ENCODE peak calls at places on chromosomes 7 and 10, in six cellular contexts. S, X, Q, H, K and I are unnamed samples.

GRCh38 chr7:78967046-78967445 is 486.4 kb downstream of the MAGI2 start:
- DNase-seq in S (no peak), X (no peak), Q (no peak), H (no peak), K (no peak), I (no peak)

GRCh38 chr7:142583424-142583823 is 165.8 kb upstream of the PRSS1 start:
- DNase-seq in S (peak; percentile 66), X (no peak), Q (peak; percentile 59), H (no peak), K (peak; percentile 7), I (peak; percentile 79)

GRCh38 chr10:124387078-124387874 is 31.4 kb downstream of the OAT start:
- DNase-seq in S (peak; percentile 9), X (no peak), Q (no peak), H (peak; percentile 52), K (no peak), I (no peak)

GRCh38 chr7:18844735-18845134 is 272.7 kb downstream of the TWIST1 start:
- DNase-seq in S (no peak), X (no peak), Q (no peak), H (no peak), K (no peak), I (peak; percentile 5)

GRCh38 chr10:124539935-124540641 is 78.5 kb downstream of the LHPP start:
- DNase-seq in S (peak; percentile 28), X (peak; percentile 74), Q (no peak), H (no peak), K (peak; percentile 85), I (peak; percentile 65)

GRCh38 chr10:68989317-68989990 is 851 bp downstream of the KIFBP start:
- DNase-seq in S (no peak), X (no peak), Q (no peak), H (no peak), K (no peak), I (no peak)

GRCh38 chr7:108083980-108084379 is 46.2 kb downstream of the LAMB4 start:
- DNase-seq in S (no peak), X (no peak), Q (no peak), H (no peak), K (no peak), I (no peak)

GRCh38 chr10:97336446-97336845 is 1.9 kb upstream of the FRAT2 start:
- DNase-seq in S (no peak), X (no peak), Q (no peak), H (no peak), K (no peak), I (no peak)

GRCh38 chr10:93826355-93826754 is 67.4 kb upstream of the SLC35G1 start:
- DNase-seq in S (no peak), X (peak; percentile 50), Q (no peak), H (no peak), K (peak; percentile 41), I (peak; percentile 12)

GRCh38 chr10:132111871-132112341 is 46.2 kb downstream of the JAKMIP3 start:
- DNase-seq in S (no peak), X (no peak), Q (peak; percentile 12), H (peak; percentile 46), K (no peak), I (no peak)

GRCh38 chr7:77765906-77766800 is 32.1 kb downstream of the TMEM60 start:
- DNase-seq in S (no peak), X (no peak), Q (no peak), H (no peak), K (peak; percentile 2), I (no peak)

GRCh38 chr10:1214882-1215540 is 158.8 kb downstream of the WDR37 start:
- DNase-seq in S (no peak), X (no peak), Q (no peak), H (no peak), K (no peak), I (no peak)

GRCh38 chr7:8232999-8233847 is 28.7 kb downstream of the ICA1 start:
- DNase-seq in S (no peak), X (no peak), Q (no peak), H (no peak), K (no peak), I (peak; percentile 23)

GRCh38 chr7:142345817-142346216 is 88.0 kb upstream of the PRSS58 start:
- DNase-seq in S (no peak), X (peak; percentile 94), Q (no peak), H (no peak), K (no peak), I (no peak)

GRCh38 chr7:133364959-133365680 is 112.2 kb downstream of the EXOC4 start:
- DNase-seq in S (no peak), X (no peak), Q (no peak), H (no peak), K (no peak), I (no peak)

GRCh38 chr10:129755075-129756020 is 208.7 kb downstream of the EBF3 start:
- DNase-seq in S (no peak), X (peak; percentile 2), Q (no peak), H (peak; percentile 34), K (no peak), I (no peak)

GRCh38 chr10:21924511-21924910 is 79.0 kb downstream of the DNAJC1 start:
- DNase-seq in S (no peak), X (no peak), Q (no peak), H (no peak), K (no peak), I (no peak)

GRCh38 chr7:30555525-30555924 is 39.2 kb upstream of the GARS1 start:
- DNase-seq in S (no peak), X (no peak), Q (no peak), H (no peak), K (no peak), I (no peak)

GRCh38 chr10:43689007-43689491 is 40.4 kb upstream of the ZNF32 start:
- DNase-seq in S (no peak), X (no peak), Q (no peak), H (peak; percentile 62), K (no peak), I (no peak)
- H3K4me3 ChIP-seq in S (no peak overlapping the region), X (no peak overlapping the region), Q (peak overlapping the region; percentile 13), H (peak overlapping the region; percentile 52), K (no peak overlapping the region), I (no peak overlapping the region)

DNA sequence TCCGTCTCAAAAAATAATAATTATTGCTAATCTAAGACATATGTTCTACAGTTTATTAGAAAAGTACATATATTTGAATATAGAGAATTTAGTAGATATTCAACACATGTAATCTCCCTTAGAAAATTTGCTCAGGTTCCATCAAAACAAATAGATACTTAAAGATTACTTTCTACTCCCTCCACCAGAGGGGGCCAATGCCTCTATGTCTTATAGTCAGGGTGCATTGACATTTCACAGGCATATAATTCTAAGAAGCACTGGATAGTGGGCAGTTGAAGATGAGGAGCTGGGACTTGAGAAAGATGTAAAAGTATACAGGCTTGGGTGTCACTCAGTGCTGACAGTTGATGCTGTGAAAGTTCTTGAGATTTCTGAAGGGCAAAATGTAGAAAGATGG is 301.6 kb upstream of the HPS1 start:
- DNase-seq in S (no peak), X (no peak), Q (no peak), H (no peak), K (peak; percentile 65), I (peak; percentile 42)
- TF ChIP-seq CTCF in S (peak; percentile 52), X (peak; percentile 46), Q (no peak), H (peak; percentile 6), K (peak; percentile 64), I (peak; percentile 22)

GRCh38 chr7:129439963-129440625 is 5.9 kb downstream of the STRIP2 start:
- DNase-seq in S (no peak), X (no peak), Q (no peak), H (no peak), K (peak; percentile 53), I (no peak)

GRCh38 chr7:129436335-129436923 is 2.2 kb downstream of the STRIP2 start:
- DNase-seq in S (no peak), X (no peak), Q (no peak), H (no peak), K (no peak), I (no peak)

GRCh38 chr7:129437190-129437589 is 3.0 kb downstream of the STRIP2 start:
- DNase-seq in S (no peak), X (no peak), Q (no peak), H (no peak), K (no peak), I (no peak)

GRCh38 chr7:129438281-129438838 is 4.1 kb downstream of the STRIP2 start:
- DNase-seq in S (no peak), X (no peak), Q (no peak), H (no peak), K (no peak), I (no peak)

GRCh38 chr7:129438839-129439640 is 4.8 kb downstream of the STRIP2 start:
- DNase-seq in S (peak; percentile 33), X (no peak), Q (no peak), H (no peak), K (no peak), I (no peak)
- H3K4me3 ChIP-seq in S (no peak overlapping the region), X (no peak overlapping the region), Q (no peak overlapping the region), H (no peak overlapping the region), K (no peak overlapping the region), I (no peak overlapping the region)

GRCh38 chr10:51368943-51369342 is 294.7 kb downstream of the PRKG1 start:
- DNase-seq in S (no peak), X (no peak), Q (no peak), H (no peak), K (no peak), I (peak; percentile 15)
- TF ChIP-seq CTCF in S (no peak), X (peak; percentile 19), Q (no peak), H (no peak), K (peak; percentile 56), I (peak; percentile 25)

DNA sequence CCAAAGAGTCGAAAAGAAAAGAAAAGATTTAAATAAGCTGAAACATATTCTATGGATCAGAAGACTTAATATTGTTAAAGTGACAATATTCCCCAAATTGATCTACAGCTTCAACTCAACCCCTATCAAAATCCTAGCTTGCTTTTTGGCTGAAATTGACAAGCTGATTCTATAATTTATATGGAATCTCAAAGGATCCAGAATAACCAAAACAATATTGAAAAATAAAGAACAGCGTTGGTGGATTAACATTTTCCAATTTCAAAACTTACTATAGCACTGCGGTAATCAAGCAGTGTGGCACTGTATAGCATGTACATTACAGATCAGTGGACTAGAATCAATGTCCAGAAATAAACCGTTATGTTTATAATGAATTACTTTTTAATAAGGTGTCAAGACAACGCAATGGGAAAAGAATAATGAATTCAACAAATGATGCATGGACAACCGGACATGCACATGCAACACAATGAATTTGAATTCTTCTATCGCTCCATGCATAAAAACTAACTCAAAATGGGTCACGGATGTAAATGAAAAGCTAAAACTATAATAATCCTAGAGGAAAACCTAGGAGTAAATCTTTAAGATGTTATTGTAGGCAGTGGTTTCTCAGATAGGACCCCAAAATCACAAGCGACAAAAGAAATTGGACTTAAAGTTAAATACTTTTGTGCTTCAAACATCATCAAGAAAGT is 1.6 kb upstream of the ALOX5 start:
- DNase-seq in S (no peak), X (no peak), Q (no peak), H (no peak), K (no peak), I (no peak)
- H3K4me3 ChIP-seq in S (peak overlapping the region; percentile 84), X (no peak overlapping the region), Q (no peak overlapping the region), H (no peak overlapping the region), K (peak overlapping the region; percentile 60), I (peak overlapping the region; percentile 87)

DNA sequence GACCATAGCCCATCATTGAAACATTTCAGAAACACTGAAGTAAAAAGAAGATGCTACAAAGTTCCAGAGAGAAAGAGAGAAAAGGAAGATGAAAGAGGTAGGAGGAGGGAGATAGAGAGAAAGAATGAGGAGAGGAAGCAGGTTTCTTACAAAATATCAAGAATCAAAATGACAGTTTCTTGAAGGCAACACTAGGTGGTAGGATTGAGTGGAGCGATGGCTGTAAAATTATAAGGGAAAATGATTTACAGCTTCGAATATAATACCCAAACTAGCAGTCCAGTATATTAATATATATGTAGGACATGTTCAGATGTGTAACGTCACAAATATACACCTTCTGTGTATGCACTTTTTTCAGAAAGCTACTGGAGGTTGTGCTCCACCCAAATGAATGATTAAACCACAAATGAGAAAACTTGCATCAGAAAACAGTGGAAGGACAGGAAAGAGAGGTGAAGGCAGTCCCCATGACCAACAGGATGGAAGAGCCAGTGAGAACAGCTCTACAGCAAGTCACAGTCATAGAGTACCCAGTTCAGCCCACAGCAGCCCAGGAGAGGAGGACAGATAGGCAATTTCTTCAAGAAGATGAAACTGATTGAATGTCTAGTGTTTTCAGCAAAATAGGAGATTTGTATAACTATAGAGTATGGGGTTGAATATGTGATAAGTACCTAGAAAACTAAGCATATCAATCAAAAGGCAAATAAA is 151.5 kb upstream of the TARP start:
- DNase-seq in S (no peak), X (no peak), Q (no peak), H (no peak), K (no peak), I (no peak)
- TF ChIP-seq CTCF in S (peak; percentile 37), X (peak; percentile 14), Q (no peak), H (no peak), K (peak; percentile 12), I (no peak)